ENCODE peak calls at places on chromosomes 3 and 15, in seven cellular contexts. L is iris pigment epithelial cell; X is A549; I is pons; A is T-helper 1 cell; S is stimulated activated CD4-positive, alpha-beta T cell treated with anti-CD3 and anti-CD28 coated beads, Interleukin-1b, Interleukin-23, amount 100 ng/mL, for 1 hour; B is HEK293T. K is an unnamed sample.

GRCh38 chr15:77097317-77097721 is 26.4 kb upstream of the TSPAN3 start:
- DNase-seq in L (no peak), X (no peak), I (no peak), A (no peak), S (no peak), B (no peak), K (no peak)

GRCh38 chr3:30299674-30300423 is 306.6 kb upstream of the TGFBR2 start:
- DNase-seq in L (peak; percentile 58), X (no peak), I (no peak), A (no peak), S (no peak), B (no peak), K (no peak)

GRCh38 chr3:118909751-118910150 is 124.9 kb downstream of the IGSF11 start:
- DNase-seq in L (no peak), X (peak; percentile 13), I (no peak), A (no peak), S (no peak), B (no peak), K (no peak)

GRCh38 chr3:15430624-15431023 is 3.2 kb downstream of the EAF1 start:
- DNase-seq in L (no peak), X (no peak), I (no peak), A (no peak), S (no peak), B (no peak), K (no peak)

GRCh38 chr15:95715116-95715888 is 615.2 kb upstream of the NR2F2 start:
- DNase-seq in L (peak; percentile 11), X (no peak), I (no peak), A (no peak), S (no peak), B (no peak), K (no peak)

GRCh38 chr15:28936081-28936480 is 50.3 kb downstream of the APBA2 start:
- DNase-seq in L (no peak), X (no peak), I (peak; percentile 74), A (no peak), S (no peak), B (no peak), K (peak; percentile 70)

GRCh38 chr15:70286110-70286806 is 188.5 kb upstream of the TLE3 start:
- DNase-seq in L (no peak), X (no peak), I (no peak), A (no peak), S (no peak), B (no peak), K (no peak)

GRCh38 chr15:36403351-36403750 is 176.1 kb upstream of the CDIN1 start:
- DNase-seq in L (no peak), X (no peak), I (no peak), A (no peak), S (no peak), B (no peak), K (no peak)

GRCh38 chr3:190517696-190518095 is 3.8 kb downstream of the IL1RAP start:
- DNase-seq in L (peak; percentile 80), X (peak; percentile 40), I (no peak), A (no peak), S (no peak), B (no peak), K (no peak)

GRCh38 chr3:146117406-146118285 is 43.3 kb downstream of the PLOD2 start:
- DNase-seq in L (peak; percentile 88), X (peak; percentile 22), I (no peak), A (no peak), S (no peak), B (no peak), K (no peak)

GRCh38 chr3:116238863-116239262 is 206.4 kb downstream of the LSAMP start:
- DNase-seq in L (no peak), X (no peak), I (no peak), A (no peak), S (no peak), B (no peak), K (no peak)

K was measured in midbrain.